ENCODE peak calls at places on chromosome 21, in seven cellular contexts. U is A549, Y is upper lobe of left lung, G is thyroid gland, Z is adrenal gland, J is ovary, H is prostate gland. I is an unnamed sample.
A peak's percentile ranks its signal among the peaks of the same experiment; 100 is the strongest.

GRCh38 chr21:18832950-18833349 is 429.4 kb upstream of the TMPRSS15 start:
- DNase-seq in J (no peak), Y (no peak), G (no peak), U (peak; percentile 0), Z (no peak), H (no peak), I (no peak)

GRCh38 chr21:45029298-45029967 is 44.9 kb upstream of the ADARB1 start:
- DNase-seq in H (no peak), Z (peak; percentile 13), U (no peak), Y (peak; percentile 12), J (no peak), G (peak; percentile 10), I (peak; percentile 65)

GRCh38 chr21:41961282-41961701 is 7.5 kb upstream of the C2CD2 start:
- DNase-seq in Y (no peak), U (no peak), J (no peak), H (no peak), Z (no peak), G (no peak), I (no peak)

GRCh38 chr21:36425286-36425685 is 40.1 kb downstream of the CHAF1B start:
- DNase-seq in H (no peak), Y (peak; percentile 19), J (no peak), U (no peak), Z (no peak), G (no peak), I (no peak)

GRCh38 chr21:29245104-29245643 is 53.5 kb upstream of the BACH1 start:
- DNase-seq in Z (no peak), J (no peak), G (no peak), U (no peak), Y (no peak), H (no peak), I (no peak)

GRCh38 chr21:18249542-18250152 is 5.0 kb downstream of the CHODL start:
- DNase-seq in Y (no peak), Z (no peak), H (no peak), J (no peak), U (no peak), G (no peak), I (no peak)

GRCh38 chr21:33259995-33260394 is 6.2 kb upstream of the IL10RB start:
- DNase-seq in G (no peak), Y (peak; percentile 32), J (no peak), H (no peak), Z (no peak), U (no peak), I (no peak)

GRCh38 chr21:45356653-45357435 is 48.1 kb upstream of the COL18A1 start:
- DNase-seq in G (no peak), U (no peak), Z (no peak), H (no peak), Y (no peak), J (no peak), I (no peak)

GRCh38 chr21:34599534-34600101 is 15.3 kb downstream of the RCAN1 start:
- DNase-seq in G (no peak), J (no peak), H (no peak), Z (no peak), U (no peak), Y (no peak), I (no peak)
- H3K4me1 ChIP-seq in G (peaks cover 6% of the 10 kb centered on the region), J (no peaks in the 10 kb centered on the region), H (no peaks in the 10 kb centered on the region), Z (no peaks in the 10 kb centered on the region), U (peaks cover 8% of the 10 kb centered on the region), Y (peaks cover 30% of the 10 kb centered on the region), I (no peaks in the 10 kb centered on the region)

DNA sequence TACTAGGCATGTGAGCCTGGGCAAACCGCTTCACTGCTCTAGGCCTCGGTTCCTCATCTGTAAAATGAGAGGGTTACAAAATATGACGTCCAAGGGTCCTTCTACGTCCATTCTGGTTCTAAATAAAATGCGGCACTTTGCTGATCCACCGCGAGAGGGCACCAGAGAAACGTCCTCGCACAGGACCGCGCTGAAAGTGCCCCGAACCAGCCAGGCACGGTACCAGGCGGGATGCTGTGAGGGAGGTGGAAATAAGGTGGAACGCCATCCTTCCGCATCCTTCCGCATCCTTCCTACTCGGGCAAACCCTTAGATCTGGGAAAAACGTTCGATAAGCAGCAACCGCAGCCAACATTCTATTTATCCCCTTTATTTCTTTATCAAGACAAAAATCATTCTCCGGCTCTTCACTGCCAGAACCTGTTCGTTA is 60.3 kb upstream of the KRTAP19-8 start:
- DNase-seq in U (peak; percentile 44), Z (peak; percentile 38), H (peak; percentile 24), G (peak; percentile 51), Y (peak; percentile 59), J (no peak), I (peak; percentile 48)
- TF ChIP-seq POLR2A in U (no peak), Z (no peak), H (no peak), G (no peak), Y (no peak), J (no peak), I (no peak)

DNA sequence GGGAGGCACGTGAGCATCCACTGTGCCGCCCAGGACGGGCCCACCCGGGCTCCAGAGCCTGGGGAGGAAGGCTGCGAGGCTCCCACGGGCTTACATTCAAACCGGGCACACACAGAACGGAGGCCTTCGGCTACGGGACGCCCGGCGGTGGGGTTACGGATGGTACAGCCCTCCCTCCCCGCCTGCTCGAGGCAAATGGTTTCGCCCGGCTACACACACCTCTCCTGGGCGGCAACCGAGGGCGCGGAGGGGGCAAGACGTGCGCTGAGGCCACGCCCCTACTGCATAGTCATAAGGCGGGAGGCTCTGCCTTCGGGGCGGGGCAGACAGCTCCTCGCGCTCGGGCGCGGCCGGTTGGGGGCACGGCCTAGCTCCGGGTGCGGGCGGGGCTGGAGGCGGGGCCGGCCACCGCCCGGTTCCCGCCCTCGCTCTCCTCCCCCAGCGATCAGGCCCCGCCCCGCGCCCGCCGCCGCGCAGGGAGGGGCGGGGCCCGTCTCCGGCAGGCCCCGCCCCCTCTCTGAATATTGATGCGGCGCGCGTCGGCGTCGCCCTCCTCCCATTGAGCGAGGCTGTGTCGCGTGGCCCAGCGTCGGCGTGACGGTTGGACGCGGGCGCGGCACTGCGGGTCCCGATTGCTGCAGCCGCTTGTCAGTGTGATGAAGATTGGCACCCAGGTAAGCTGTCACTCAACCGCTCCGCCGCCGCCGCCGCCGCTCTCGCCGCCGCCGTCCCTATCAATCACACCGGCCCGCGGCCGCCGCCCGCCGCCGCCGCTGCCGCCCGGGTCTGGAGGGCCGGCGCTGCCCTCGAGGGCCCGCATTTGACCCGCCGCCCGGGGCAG is at the start of gene PKNOX1:
- DNase-seq in Y (peak; percentile 100), J (peak; percentile 98), G (peak; percentile 99), H (peak; percentile 99), Z (peak; percentile 99), U (peak; percentile 98), I (peak; percentile 100)
- H3K4me1 ChIP-seq in Y (peaks cover 34% of the 10 kb centered on the region), J (no peaks in the 10 kb centered on the region), G (peaks cover 16% of the 10 kb centered on the region), H (no peaks in the 10 kb centered on the region), Z (peaks cover 16% of the 10 kb centered on the region), U (peaks cover 14% of the 10 kb centered on the region), I (peaks cover 6% of the 10 kb centered on the region)

GRCh38 chr21:26170471-26171309 is at the start of gene APP:
- DNase-seq in H (peak; percentile 81), Y (peak; percentile 91), J (peak; percentile 81), Z (peak; percentile 83), G (peak; percentile 87), U (peak; percentile 57), I (peak; percentile 84)

GRCh38 chr21:26167593-26167992 is 3.0 kb downstream of the APP start:
- DNase-seq in G (no peak), Z (no peak), Y (no peak), H (no peak), U (no peak), J (no peak), I (no peak)

GRCh38 chr21:26169061-26169610 is 1.4 kb downstream of the APP start:
- DNase-seq in H (peak; percentile 53), U (peak; percentile 69), Z (peak; percentile 48), J (peak; percentile 13), G (peak; percentile 53), Y (peak; percentile 36), I (no peak)

GRCh38 chr21:26171310-26172100 is 935 bp upstream of the APP start:
- DNase-seq in G (peak; percentile 26), H (no peak), U (no peak), J (no peak), Z (no peak), Y (peak; percentile 23), I (peak; percentile 18)

DNA sequence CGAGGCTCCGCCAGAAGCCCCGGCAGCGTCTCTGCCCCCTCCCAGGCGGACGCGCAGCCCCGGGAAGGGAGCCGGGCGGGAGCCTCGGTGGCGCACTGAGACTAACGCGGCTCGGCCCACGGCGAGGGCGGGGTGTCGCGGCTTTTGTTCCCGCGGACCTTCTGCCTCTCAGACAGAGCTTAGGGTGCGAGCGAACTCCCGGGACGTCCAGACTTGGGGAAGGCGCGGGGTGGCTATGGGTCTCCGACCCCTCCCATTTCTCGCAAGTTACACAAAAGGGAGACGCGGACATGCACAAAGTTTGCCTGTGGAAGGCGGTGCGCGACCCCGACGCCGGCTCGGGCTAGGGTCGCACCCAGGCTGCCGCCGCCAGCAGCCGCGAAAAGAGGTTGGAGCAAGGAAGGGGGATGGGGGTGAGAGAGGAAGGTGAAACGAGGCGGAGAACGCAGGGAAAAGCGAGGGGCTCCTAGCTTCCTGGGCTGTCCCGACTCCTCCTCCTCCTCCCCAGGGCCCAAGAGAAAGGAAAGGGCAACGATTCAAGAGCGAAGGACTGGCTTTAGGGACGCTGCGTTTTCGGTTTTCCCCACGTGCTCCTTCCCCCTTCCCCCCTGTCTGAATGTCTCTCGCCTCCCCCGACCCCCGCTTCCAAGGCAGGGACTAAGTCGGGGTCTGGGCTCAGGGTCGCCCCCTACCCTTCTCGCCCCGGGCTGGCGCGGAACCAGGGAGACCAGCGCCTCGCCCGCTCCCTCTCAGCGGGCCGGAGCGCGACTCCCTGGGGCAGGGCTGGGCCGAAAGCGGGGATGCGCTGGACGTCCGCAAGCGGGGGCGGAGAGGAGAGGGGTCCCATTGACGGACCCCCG is 729 bp downstream of the APP start:
- DNase-seq in H (peak; percentile 60), G (peak; percentile 65), Y (peak; percentile 47), J (peak; percentile 38), Z (peak; percentile 62), U (peak; percentile 58), I (peak; percentile 70)
- TF ChIP-seq POLR2A in H (peak; percentile 21), G (peak; percentile 52), Y (peak; percentile 26), J (peak; percentile 7), Z (peak; percentile 9), U (no peak), I (no peak)